ENCODE peak calls at places on chromosomes 1 and 21, in six cellular contexts. V, R, C, J, P and L are unnamed samples.

GRCh38 chr1:180092931-180093650 is 61.6 kb upstream of the QSOX1 start:
- DNase-seq in J (no peak), P (no peak), V (no peak), C (no peak), R (no peak), L (no peak)

GRCh38 chr21:9837946-9838801 is 683.2 kb upstream of the TPTE start:
- DNase-seq in P (peak; percentile 76), V (no peak), C (no peak), J (no peak), R (no peak), L (no peak)

GRCh38 chr1:6023346-6023745 is 22.3 kb upstream of the KCNAB2 start:
- DNase-seq in C (no peak), J (no peak), P (no peak), R (no peak), V (no peak), L (no peak)

GRCh38 chr1:98075626-98076025 is 154.8 kb upstream of the DPYD start:
- DNase-seq in V (peak; percentile 76), J (no peak), P (no peak), R (no peak), C (no peak), L (no peak)

GRCh38 chr1:10561497-10561896 is 86.7 kb downstream of the PEX14 start:
- DNase-seq in C (no peak), P (no peak), V (peak; percentile 29), J (no peak), R (no peak), L (no peak)

GRCh38 chr1:225480825-225481434 is 53.1 kb upstream of the LBR start:
- DNase-seq in R (no peak), V (peak; percentile 38), J (no peak), C (no peak), P (no peak), L (no peak)

GRCh38 chr21:45269861-45270260 is 17.8 kb downstream of the POFUT2 start:
- DNase-seq in P (peak; percentile 66), C (no peak), J (no peak), V (no peak), R (no peak), L (no peak)

GRCh38 chr1:99891997-99892396 is 41.8 kb downstream of the AGL start:
- DNase-seq in C (no peak), V (no peak), R (no peak), J (no peak), P (no peak), L (no peak)

GRCh38 chr21:45016491-45017375 is 57.6 kb upstream of the ADARB1 start:
- DNase-seq in C (peak; percentile 2), V (no peak), P (no peak), J (no peak), R (no peak), L (no peak)

GRCh38 chr1:176033879-176034278 is 173.2 kb downstream of the COP1 start:
- DNase-seq in C (no peak), V (peak; percentile 39), J (no peak), P (no peak), R (no peak), L (no peak)

GRCh38 chr1:64308856-64309255 is 105.4 kb downstream of the UBE2U start:
- DNase-seq in V (no peak), R (no peak), P (no peak), J (no peak), C (no peak), L (no peak)

GRCh38 chr1:109530457-109531204 is 9.0 kb upstream of the GPR61 start:
- DNase-seq in P (no peak), C (no peak), V (no peak), J (no peak), R (no peak), L (no peak)

GRCh38 chr1:234362558-234362957 is 10.7 kb upstream of the COA6 start:
- DNase-seq in C (no peak), P (no peak), R (no peak), J (no peak), V (no peak), L (no peak)

GRCh38 chr21:38229260-38229877 is 27.4 kb upstream of the KCNJ15 start:
- DNase-seq in C (no peak), R (peak; percentile 13), J (no peak), V (no peak), P (no peak), L (no peak)

GRCh38 chr1:174769961-174770549 is 229.7 kb upstream of the CACYBP start:
- DNase-seq in C (no peak), R (no peak), J (no peak), V (peak; percentile 71), P (no peak), L (no peak)

GRCh38 chr1:6126521-6127067 is 53.5 kb downstream of the CHD5 start:
- DNase-seq in P (no peak), V (no peak), C (no peak), J (no peak), R (no peak), L (no peak)

GRCh38 chr1:156675715-156676311 is 1.4 kb downstream of the NES start:
- DNase-seq in V (no peak), P (no peak), J (no peak), C (no peak), R (no peak), L (no peak)